ENCODE peak calls at places on chromosomes 13 and 19, in seven cellular contexts. P is GM23248; B is breast epithelium; A is effector memory CD4-positive, alpha-beta T cell; V is pancreas; G is CD4-positive, alpha-beta memory T cell; F is tibial artery. D is an unnamed sample.

GRCh38 chr13:107866007-107866665 is 349.2 kb downstream of the LIG4 start:
- DNase-seq in F (no peak), P (peak; percentile 68), V (no peak), B (no peak), A (no peak), G (no peak), D (no peak)

GRCh38 chr19:55368701-55369563 is 1.3 kb downstream of the IL11 start:
- DNase-seq in V (no peak), F (no peak), G (no peak), P (peak; percentile 93), A (no peak), B (no peak), D (no peak)

GRCh38 chr19:49490287-49491029 is 3.0 kb downstream of the RPL13A start:
- DNase-seq in P (no peak), F (no peak), V (no peak), A (no peak), G (no peak), B (no peak), D (no peak)

GRCh38 chr13:67023088-67023893 is 206.8 kb downstream of the PCDH9 start:
- DNase-seq in P (no peak), F (no peak), V (no peak), A (no peak), B (no peak), G (no peak), D (no peak)

GRCh38 chr13:38518328-38518727 is 168.5 kb upstream of the FREM2 start:
- DNase-seq in B (no peak), G (no peak), P (no peak), A (no peak), V (no peak), F (no peak), D (no peak)

GRCh38 chr19:45805719-45806118 is 9.4 kb downstream of the RSPH6A start:
- DNase-seq in P (no peak), V (no peak), F (no peak), A (no peak), B (no peak), G (no peak), D (no peak)

GRCh38 chr19:42850981-42851717 is 28.4 kb downstream of the PSG1 start:
- DNase-seq in P (peak; percentile 98), G (no peak), F (peak; percentile 84), V (no peak), A (no peak), B (no peak), D (no peak)

GRCh38 chr13:113855931-113856715 is 7.8 kb downstream of the GAS6 start:
- DNase-seq in V (no peak), P (no peak), A (no peak), B (peak; percentile 39), F (no peak), G (no peak), D (no peak)

GRCh38 chr13:53311561-53311960 is 282.9 kb downstream of the OLFM4 start:
- DNase-seq in F (no peak), B (no peak), V (no peak), G (no peak), A (no peak), P (no peak), D (no peak)

GRCh38 chr19:45637890-45638667 is 1.1 kb downstream of the EML2 start:
- DNase-seq in F (no peak), V (no peak), B (no peak), A (no peak), P (peak; percentile 55), G (no peak), D (no peak)

GRCh38 chr19:47821460-47822020 is at the start of gene CRX:
- DNase-seq in G (no peak), P (no peak), A (no peak), V (no peak), B (no peak), F (no peak), D (no peak)

GRCh38 chr13:67150608-67151007 is 79.5 kb downstream of the PCDH9 start:
- DNase-seq in P (no peak), V (no peak), A (no peak), G (no peak), F (no peak), B (no peak), D (no peak)

GRCh38 chr13:99433543-99434075 is 67.7 kb upstream of the TM9SF2 start:
- DNase-seq in V (no peak), F (no peak), B (no peak), G (no peak), A (no peak), P (no peak), D (no peak)

GRCh38 chr13:113142876-113143275 is 15.6 kb upstream of the PROZ start:
- DNase-seq in P (peak; percentile 47), G (no peak), A (no peak), V (no peak), B (peak; percentile 36), F (no peak), D (no peak)

GRCh38 chr13:102774596-102775375 is 1.2 kb upstream of the TEX30 start:
- DNase-seq in A (no peak), F (no peak), P (no peak), V (no peak), G (no peak), B (no peak), D (no peak)

GRCh38 chr19:2087621-2088100 is 8.5 kb downstream of the MOB3A start:
- DNase-seq in F (peak; percentile 46), G (peak; percentile 42), V (no peak), P (no peak), A (no peak), B (no peak), D (peak; percentile 58)

GRCh38 chr13:24281188-24282008 is 28.0 kb upstream of the C1QTNF9 start:
- DNase-seq in A (no peak), G (no peak), V (no peak), P (no peak), B (no peak), F (no peak), D (no peak)

GRCh38 chr13:95833713-95834112 is 156.8 kb downstream of the DNAJC3 start:
- DNase-seq in B (no peak), V (no peak), P (peak; percentile 42), A (no peak), G (no peak), F (no peak), D (no peak)

DNA sequence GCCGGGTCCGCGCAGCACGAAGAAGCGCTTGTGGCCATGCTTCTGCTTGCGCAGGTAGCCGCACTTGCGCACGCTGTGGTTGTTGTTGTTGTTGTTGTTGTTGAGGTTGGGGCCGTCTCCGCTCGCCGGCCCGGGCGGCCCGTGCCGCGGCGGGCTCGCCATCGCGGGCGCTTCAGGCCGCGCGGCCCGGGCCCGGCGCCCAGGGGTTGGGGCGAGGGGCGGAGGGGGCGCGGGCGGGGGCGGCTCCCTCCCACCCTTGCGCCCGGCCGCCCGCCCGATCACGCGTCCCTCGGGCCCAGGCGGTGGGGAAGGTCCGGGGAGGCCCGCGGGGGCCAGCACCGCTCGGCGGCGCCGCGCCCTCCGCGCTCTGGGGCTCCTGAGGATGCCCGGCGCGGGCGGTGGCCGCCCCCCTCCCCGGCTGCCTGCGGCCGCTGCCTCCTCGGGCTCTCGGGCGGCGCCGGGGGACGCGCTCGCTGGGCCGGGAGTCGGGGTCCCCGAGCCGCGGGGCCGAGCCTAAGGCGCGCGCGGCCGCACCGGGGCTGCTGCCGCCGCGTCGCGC is 412 bp downstream of the IRS2 start:
- DNase-seq in P (peak; percentile 66), V (no peak), B (no peak), A (no peak), G (no peak), F (no peak), D (no peak)
- H3K4me1 ChIP-seq in P (peaks cover 24% of the 10 kb centered on the region), V (no peaks in the 10 kb centered on the region), B (no peaks in the 10 kb centered on the region), A (peaks cover 9% of the 10 kb centered on the region), G (peaks cover 24% of the 10 kb centered on the region), F (peaks cover 42% of the 10 kb centered on the region), D (peaks cover 8% of the 10 kb centered on the region)

DNA sequence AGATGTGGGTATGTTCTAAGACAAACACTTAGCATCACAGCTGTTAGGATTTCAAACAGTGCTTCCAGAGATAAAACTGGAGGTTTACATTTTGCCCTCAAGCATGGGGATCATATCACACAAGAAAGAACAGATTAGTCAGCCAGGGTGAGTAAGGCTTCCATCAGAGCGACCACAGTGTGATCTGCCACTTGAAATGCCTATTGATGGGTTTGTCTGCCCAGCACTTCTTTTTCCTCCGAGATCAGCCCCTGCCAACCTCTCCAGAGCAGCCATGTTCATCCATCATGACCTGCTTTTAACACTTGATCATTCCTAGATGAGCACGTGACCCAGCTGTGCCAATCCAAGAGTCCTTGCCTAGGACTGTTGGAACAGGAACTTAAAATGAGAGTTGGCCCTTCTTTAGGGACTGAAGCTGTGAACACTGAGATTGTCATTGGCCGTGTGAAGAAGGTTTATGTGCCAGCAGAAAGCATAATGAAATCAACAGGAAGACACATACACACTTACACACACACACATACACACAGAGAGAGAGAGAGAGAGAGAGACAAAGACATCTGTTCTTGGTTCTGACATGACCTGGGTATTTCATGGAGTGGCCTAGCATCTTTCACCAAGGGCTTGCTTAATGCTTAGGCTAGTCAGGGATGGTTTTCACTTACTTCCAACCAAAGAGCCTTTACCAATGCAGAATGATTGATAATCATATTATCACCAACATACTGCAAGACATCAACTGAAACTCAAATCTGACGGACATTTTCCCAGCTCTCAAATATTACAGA is 5.2 kb upstream of the CEBPG start:
- DNase-seq in V (no peak), F (no peak), G (no peak), P (peak; percentile 76), A (no peak), B (no peak), D (no peak)
- H3K27ac ChIP-seq in V (no peak overlapping the region), F (no peak overlapping the region), G (no peak overlapping the region), P (no peak overlapping the region), A (no peak overlapping the region), B (no peak overlapping the region), D (no peak overlapping the region)

GRCh38 chr19:3586124-3586626 is 897 bp downstream of the GIPC3 start:
- DNase-seq in B (no peak), P (no peak), V (no peak), A (no peak), F (no peak), G (peak; percentile 21), D (peak; percentile 14)
- H3K4me3 ChIP-seq in B (peak overlapping the region; percentile 67), P (no peak overlapping the region), V (peak overlapping the region; percentile 27), A (peak overlapping the region; percentile 46), F (peak overlapping the region; percentile 41), G (no peak overlapping the region), D (peak overlapping the region; percentile 62)

GRCh38 chr13:109770436-109770835 is 15.9 kb downstream of the IRS2 start:
- DNase-seq in P (no peak), A (no peak), F (no peak), G (no peak), V (no peak), B (no peak), D (no peak)

GRCh38 chr13:109769275-109769674 is 17.1 kb downstream of the IRS2 start:
- DNase-seq in A (no peak), V (no peak), F (no peak), B (no peak), P (no peak), G (no peak), D (no peak)

GRCh38 chr13:109768176-109768575 is 18.2 kb downstream of the IRS2 start:
- DNase-seq in F (no peak), B (no peak), V (no peak), A (no peak), P (no peak), G (no peak), D (no peak)

GRCh38 chr13:109768616-109769015 is 17.8 kb downstream of the IRS2 start:
- DNase-seq in A (no peak), P (no peak), F (no peak), B (no peak), G (no peak), V (no peak), D (no peak)

DNA sequence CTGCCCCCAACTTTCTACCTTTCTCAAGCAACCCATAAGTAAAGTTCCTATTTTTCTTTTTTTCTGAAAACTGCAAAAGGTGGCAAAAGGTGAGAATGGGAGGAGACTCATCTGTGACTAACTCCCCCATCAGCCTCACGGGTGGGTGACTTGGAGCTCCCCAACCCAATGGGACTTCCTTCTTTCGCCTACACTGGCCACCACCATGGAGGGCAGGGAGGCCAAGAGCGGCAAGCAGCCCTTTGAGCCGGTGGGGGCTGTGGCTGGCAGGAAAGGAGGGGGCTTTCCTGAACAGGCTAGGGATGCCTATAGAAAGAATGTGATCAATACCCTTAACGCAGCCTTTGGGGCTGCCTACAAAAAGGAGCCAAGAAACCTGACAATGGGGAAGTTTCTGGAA is 16.5 kb downstream of the IRS2 start:
- DNase-seq in F (no peak), V (no peak), B (no peak), G (no peak), P (no peak), A (no peak), D (no peak)
- H3K4me1 ChIP-seq in F (peaks cover 37% of the 10 kb centered on the region), V (no peaks in the 10 kb centered on the region), B (no peaks in the 10 kb centered on the region), G (peaks cover 4% of the 10 kb centered on the region), P (no peaks in the 10 kb centered on the region), A (peaks cover 4% of the 10 kb centered on the region), D (no peaks in the 10 kb centered on the region)